ENCODE peak calls at places on chromosomes 2 and 18, in eight cellular contexts. One of them, this sample, is unnamed.

GRCh38 chr2:231167745-231168459 is 30.5 kb upstream of the ARMC9 start:
- DNase-seq in nucleus accumbens: no peak
- DNase-seq in stimulated activated CD8-positive, alpha-beta memory T cell treated with anti-CD3 and anti-CD28 coated beads, Interleukin-4, amount 100 ng/mL, for 1 hour: no peak
- DNase-seq in stimulated activated CD4-positive, alpha-beta T cell treated with anti-CD3 and anti-CD28 coated beads, TNF-alpha, amount 100 ng/mL, for 1 hour: no peak
- DNase-seq in GM03348: no peak
- DNase-seq in HuH-7.5: no peak
- DNase-seq in effector memory CD8-positive, alpha-beta T cell: no peak
- DNase-seq in lower leg skin: no peak
- DNase-seq in this sample: no peak

GRCh38 chr2:214293593-214293992 is 117.3 kb upstream of the VWC2L start:
- DNase-seq in nucleus accumbens: no peak
- DNase-seq in stimulated activated CD8-positive, alpha-beta memory T cell treated with anti-CD3 and anti-CD28 coated beads, Interleukin-4, amount 100 ng/mL, for 1 hour: no peak
- DNase-seq in stimulated activated CD4-positive, alpha-beta T cell treated with anti-CD3 and anti-CD28 coated beads, TNF-alpha, amount 100 ng/mL, for 1 hour: no peak
- DNase-seq in GM03348: no peak
- DNase-seq in HuH-7.5: no peak
- DNase-seq in effector memory CD8-positive, alpha-beta T cell: no peak
- DNase-seq in lower leg skin: no peak
- DNase-seq in this sample: no peak

GRCh38 chr2:71492112-71492511 is 38.8 kb downstream of the DYSF start:
- DNase-seq in nucleus accumbens: no peak
- DNase-seq in stimulated activated CD8-positive, alpha-beta memory T cell treated with anti-CD3 and anti-CD28 coated beads, Interleukin-4, amount 100 ng/mL, for 1 hour: no peak
- DNase-seq in stimulated activated CD4-positive, alpha-beta T cell treated with anti-CD3 and anti-CD28 coated beads, TNF-alpha, amount 100 ng/mL, for 1 hour: no peak
- DNase-seq in GM03348: no peak
- DNase-seq in HuH-7.5: no peak
- DNase-seq in effector memory CD8-positive, alpha-beta T cell: no peak
- DNase-seq in lower leg skin: no peak
- DNase-seq in this sample: no peak

GRCh38 chr18:77130229-77131099 is 2.1 kb downstream of the MBP start:
- DNase-seq in nucleus accumbens: no peak
- DNase-seq in stimulated activated CD8-positive, alpha-beta memory T cell treated with anti-CD3 and anti-CD28 coated beads, Interleukin-4, amount 100 ng/mL, for 1 hour: no peak
- DNase-seq in stimulated activated CD4-positive, alpha-beta T cell treated with anti-CD3 and anti-CD28 coated beads, TNF-alpha, amount 100 ng/mL, for 1 hour: no peak
- DNase-seq in GM03348: no peak
- DNase-seq in HuH-7.5: no peak
- DNase-seq in effector memory CD8-positive, alpha-beta T cell: peak; percentile 32
- DNase-seq in lower leg skin: peak; percentile 19
- DNase-seq in this sample: no peak

GRCh38 chr18:79387214-79387613 is 8.5 kb upstream of the NFATC1 start:
- DNase-seq in nucleus accumbens: no peak
- DNase-seq in stimulated activated CD8-positive, alpha-beta memory T cell treated with anti-CD3 and anti-CD28 coated beads, Interleukin-4, amount 100 ng/mL, for 1 hour: no peak
- DNase-seq in stimulated activated CD4-positive, alpha-beta T cell treated with anti-CD3 and anti-CD28 coated beads, TNF-alpha, amount 100 ng/mL, for 1 hour: no peak
- DNase-seq in GM03348: no peak
- DNase-seq in HuH-7.5: no peak
- DNase-seq in effector memory CD8-positive, alpha-beta T cell: no peak
- DNase-seq in lower leg skin: no peak
- DNase-seq in this sample: no peak

GRCh38 chr18:7122376-7122775 is 4.8 kb upstream of the LAMA1 start:
- DNase-seq in nucleus accumbens: no peak
- DNase-seq in stimulated activated CD8-positive, alpha-beta memory T cell treated with anti-CD3 and anti-CD28 coated beads, Interleukin-4, amount 100 ng/mL, for 1 hour: no peak
- DNase-seq in stimulated activated CD4-positive, alpha-beta T cell treated with anti-CD3 and anti-CD28 coated beads, TNF-alpha, amount 100 ng/mL, for 1 hour: no peak
- DNase-seq in GM03348: no peak
- DNase-seq in HuH-7.5: no peak
- DNase-seq in effector memory CD8-positive, alpha-beta T cell: no peak
- DNase-seq in lower leg skin: no peak
- DNase-seq in this sample: no peak

GRCh38 chr2:106919012-106919411 is 33.0 kb upstream of the ST6GAL2 start:
- DNase-seq in nucleus accumbens: no peak
- DNase-seq in stimulated activated CD8-positive, alpha-beta memory T cell treated with anti-CD3 and anti-CD28 coated beads, Interleukin-4, amount 100 ng/mL, for 1 hour: no peak
- DNase-seq in stimulated activated CD4-positive, alpha-beta T cell treated with anti-CD3 and anti-CD28 coated beads, TNF-alpha, amount 100 ng/mL, for 1 hour: no peak
- DNase-seq in GM03348: no peak
- DNase-seq in HuH-7.5: no peak
- DNase-seq in effector memory CD8-positive, alpha-beta T cell: no peak
- DNase-seq in lower leg skin: no peak
- DNase-seq in this sample: no peak

GRCh38 chr2:12965540-12966269 is 249.0 kb downstream of the TRIB2 start:
- DNase-seq in nucleus accumbens: no peak
- DNase-seq in stimulated activated CD8-positive, alpha-beta memory T cell treated with anti-CD3 and anti-CD28 coated beads, Interleukin-4, amount 100 ng/mL, for 1 hour: no peak
- DNase-seq in stimulated activated CD4-positive, alpha-beta T cell treated with anti-CD3 and anti-CD28 coated beads, TNF-alpha, amount 100 ng/mL, for 1 hour: no peak
- DNase-seq in GM03348: peak; percentile 68
- DNase-seq in HuH-7.5: no peak
- DNase-seq in effector memory CD8-positive, alpha-beta T cell: no peak
- DNase-seq in lower leg skin: no peak
- DNase-seq in this sample: no peak

GRCh38 chr2:79855264-79856006 is 342.6 kb downstream of the CTNNA2 start:
- DNase-seq in nucleus accumbens: peak; percentile 18
- DNase-seq in stimulated activated CD8-positive, alpha-beta memory T cell treated with anti-CD3 and anti-CD28 coated beads, Interleukin-4, amount 100 ng/mL, for 1 hour: no peak
- DNase-seq in stimulated activated CD4-positive, alpha-beta T cell treated with anti-CD3 and anti-CD28 coated beads, TNF-alpha, amount 100 ng/mL, for 1 hour: no peak
- DNase-seq in GM03348: peak; percentile 31
- DNase-seq in HuH-7.5: no peak
- DNase-seq in effector memory CD8-positive, alpha-beta T cell: no peak
- DNase-seq in lower leg skin: no peak
- DNase-seq in this sample: no peak

GRCh38 chr2:167126165-167126564 is 237.9 kb downstream of the XIRP2 start:
- DNase-seq in nucleus accumbens: no peak
- DNase-seq in stimulated activated CD8-positive, alpha-beta memory T cell treated with anti-CD3 and anti-CD28 coated beads, Interleukin-4, amount 100 ng/mL, for 1 hour: no peak
- DNase-seq in stimulated activated CD4-positive, alpha-beta T cell treated with anti-CD3 and anti-CD28 coated beads, TNF-alpha, amount 100 ng/mL, for 1 hour: no peak
- DNase-seq in GM03348: no peak
- DNase-seq in HuH-7.5: no peak
- DNase-seq in effector memory CD8-positive, alpha-beta T cell: no peak
- DNase-seq in lower leg skin: no peak
- DNase-seq in this sample: no peak

GRCh38 chr2:128693630-128694029 is 375.0 kb upstream of the HS6ST1 start:
- DNase-seq in nucleus accumbens: no peak
- DNase-seq in stimulated activated CD8-positive, alpha-beta memory T cell treated with anti-CD3 and anti-CD28 coated beads, Interleukin-4, amount 100 ng/mL, for 1 hour: no peak
- DNase-seq in stimulated activated CD4-positive, alpha-beta T cell treated with anti-CD3 and anti-CD28 coated beads, TNF-alpha, amount 100 ng/mL, for 1 hour: no peak
- DNase-seq in GM03348: no peak
- DNase-seq in HuH-7.5: no peak
- DNase-seq in effector memory CD8-positive, alpha-beta T cell: no peak
- DNase-seq in lower leg skin: no peak
- DNase-seq in this sample: no peak

GRCh38 chr2:202689898-202690297 is 55.1 kb downstream of the FAM117B start:
- DNase-seq in nucleus accumbens: no peak
- DNase-seq in stimulated activated CD8-positive, alpha-beta memory T cell treated with anti-CD3 and anti-CD28 coated beads, Interleukin-4, amount 100 ng/mL, for 1 hour: no peak
- DNase-seq in stimulated activated CD4-positive, alpha-beta T cell treated with anti-CD3 and anti-CD28 coated beads, TNF-alpha, amount 100 ng/mL, for 1 hour: no peak
- DNase-seq in GM03348: no peak
- DNase-seq in HuH-7.5: no peak
- DNase-seq in effector memory CD8-positive, alpha-beta T cell: no peak
- DNase-seq in lower leg skin: no peak
- DNase-seq in this sample: no peak

GRCh38 chr2:215434447-215435260 is 1.2 kb downstream of the FN1 start:
- DNase-seq in nucleus accumbens: no peak
- DNase-seq in stimulated activated CD8-positive, alpha-beta memory T cell treated with anti-CD3 and anti-CD28 coated beads, Interleukin-4, amount 100 ng/mL, for 1 hour: no peak
- DNase-seq in stimulated activated CD4-positive, alpha-beta T cell treated with anti-CD3 and anti-CD28 coated beads, TNF-alpha, amount 100 ng/mL, for 1 hour: no peak
- DNase-seq in GM03348: no peak
- DNase-seq in HuH-7.5: no peak
- DNase-seq in effector memory CD8-positive, alpha-beta T cell: no peak
- DNase-seq in lower leg skin: no peak
- DNase-seq in this sample: no peak

GRCh38 chr2:69686855-69687254 is 43.3 kb upstream of the AAK1 start:
- DNase-seq in nucleus accumbens: no peak
- DNase-seq in stimulated activated CD8-positive, alpha-beta memory T cell treated with anti-CD3 and anti-CD28 coated beads, Interleukin-4, amount 100 ng/mL, for 1 hour: no peak
- DNase-seq in stimulated activated CD4-positive, alpha-beta T cell treated with anti-CD3 and anti-CD28 coated beads, TNF-alpha, amount 100 ng/mL, for 1 hour: no peak
- DNase-seq in GM03348: no peak
- DNase-seq in HuH-7.5: no peak
- DNase-seq in effector memory CD8-positive, alpha-beta T cell: no peak
- DNase-seq in lower leg skin: peak; percentile 53
- DNase-seq in this sample: no peak

GRCh38 chr2:229728360-229728759 is 14.0 kb upstream of the DNER start:
- DNase-seq in nucleus accumbens: no peak
- DNase-seq in stimulated activated CD8-positive, alpha-beta memory T cell treated with anti-CD3 and anti-CD28 coated beads, Interleukin-4, amount 100 ng/mL, for 1 hour: no peak
- DNase-seq in stimulated activated CD4-positive, alpha-beta T cell treated with anti-CD3 and anti-CD28 coated beads, TNF-alpha, amount 100 ng/mL, for 1 hour: no peak
- DNase-seq in GM03348: no peak
- DNase-seq in HuH-7.5: no peak
- DNase-seq in effector memory CD8-positive, alpha-beta T cell: no peak
- DNase-seq in lower leg skin: no peak
- DNase-seq in this sample: no peak

GRCh38 chr2:223941579-223942277 is 3.4 kb downstream of the WDFY1 start:
- DNase-seq in nucleus accumbens: no peak
- DNase-seq in stimulated activated CD8-positive, alpha-beta memory T cell treated with anti-CD3 and anti-CD28 coated beads, Interleukin-4, amount 100 ng/mL, for 1 hour: no peak
- DNase-seq in stimulated activated CD4-positive, alpha-beta T cell treated with anti-CD3 and anti-CD28 coated beads, TNF-alpha, amount 100 ng/mL, for 1 hour: no peak
- DNase-seq in GM03348: peak; percentile 73
- DNase-seq in HuH-7.5: no peak
- DNase-seq in effector memory CD8-positive, alpha-beta T cell: peak; percentile 55
- DNase-seq in lower leg skin: no peak
- DNase-seq in this sample: peak; percentile 31

GRCh38 chr2:47601518-47602015 is 181.4 kb upstream of the MSH6 start:
- DNase-seq in nucleus accumbens: no peak
- DNase-seq in stimulated activated CD8-positive, alpha-beta memory T cell treated with anti-CD3 and anti-CD28 coated beads, Interleukin-4, amount 100 ng/mL, for 1 hour: no peak
- DNase-seq in stimulated activated CD4-positive, alpha-beta T cell treated with anti-CD3 and anti-CD28 coated beads, TNF-alpha, amount 100 ng/mL, for 1 hour: no peak
- DNase-seq in GM03348: no peak
- DNase-seq in HuH-7.5: no peak
- DNase-seq in effector memory CD8-positive, alpha-beta T cell: no peak
- DNase-seq in lower leg skin: no peak
- DNase-seq in this sample: no peak

GRCh38 chr2:235903803-235904637 is 264.2 kb downstream of the GBX2 start:
- DNase-seq in nucleus accumbens: no peak
- DNase-seq in stimulated activated CD8-positive, alpha-beta memory T cell treated with anti-CD3 and anti-CD28 coated beads, Interleukin-4, amount 100 ng/mL, for 1 hour: no peak
- DNase-seq in stimulated activated CD4-positive, alpha-beta T cell treated with anti-CD3 and anti-CD28 coated beads, TNF-alpha, amount 100 ng/mL, for 1 hour: no peak
- DNase-seq in GM03348: no peak
- DNase-seq in HuH-7.5: no peak
- DNase-seq in effector memory CD8-positive, alpha-beta T cell: no peak
- DNase-seq in lower leg skin: no peak
- DNase-seq in this sample: no peak

This sample was measured in activated CD4-positive, CD25-positive, alpha-beta regulatory T cell.